ENCODE peak calls at places on chromosomes 13 and 19, in four cellular contexts. B, H, Y and F are unnamed samples.

GRCh38 chr13:49099513-49099877 is 120.6 kb upstream of the MLNR start:
- DNase-seq in Y (no peak), B (no peak), H (no peak), F (no peak)

GRCh38 chr13:42592915-42593718 is 19.2 kb downstream of the TNFSF11 start:
- DNase-seq in H (no peak), Y (no peak), B (no peak), F (no peak)

GRCh38 chr13:37473035-37473434 is 125.5 kb downstream of the POSTN start:
- DNase-seq in B (no peak), H (no peak), Y (no peak), F (no peak)

GRCh38 chr13:37326319-37326718 is 220.9 kb upstream of the CSNK1A1L start:
- DNase-seq in Y (no peak), H (no peak), B (no peak), F (peak)

GRCh38 chr13:23966691-23967615 is 69.7 kb upstream of the C1QTNF9B start:
- DNase-seq in H (no peak), Y (no peak), B (no peak), F (no peak)

GRCh38 chr19:48988286-48988685 is 4.8 kb downstream of the GYS1 start:
- DNase-seq in B (no peak), Y (no peak), H (no peak), F (no peak)

GRCh38 chr19:52464798-52465470 is 11.6 kb downstream of the ZNF578 start:
- DNase-seq in B (no peak), H (no peak), Y (no peak), F (no peak)

GRCh38 chr13:42873081-42873480 is 91.7 kb downstream of the FAM216B start:
- DNase-seq in B (no peak), Y (no peak), H (no peak), F (no peak)

GRCh38 chr13:98821372-98822237 is 69.1 kb upstream of the SLC15A1 start:
- DNase-seq in H (no peak), Y (no peak), B (peak), F (no peak)

GRCh38 chr13:62551588-62551987 is 1135.9 kb upstream of the PCDH20 start:
- DNase-seq in Y (no peak), B (no peak), H (no peak), F (no peak)

GRCh38 chr19:56837492-56837891 is 3.0 kb downstream of the PEG3 start:
- DNase-seq in B (peak), H (peak), Y (peak), F (no peak)

GRCh38 chr13:34577051-34577450 is 365.0 kb upstream of the NBEA start:
- DNase-seq in H (no peak), B (no peak), Y (no peak), F (no peak)

GRCh38 chr19:43738780-43739211 is 16.0 kb downstream of the SMG9 start:
- DNase-seq in Y (no peak), B (no peak), H (no peak), F (no peak)

GRCh38 chr19:37699057-37699456 is 20.5 kb downstream of the ZNF607 start:
- DNase-seq in Y (no peak), H (no peak), B (no peak), F (no peak)

GRCh38 chr19:49315111-49315510 is 9.9 kb downstream of the SLC6A16 start:
- DNase-seq in B (no peak), H (no peak), Y (no peak), F (no peak)

GRCh38 chr13:100234524-100235136 is 145.7 kb downstream of the PCCA start:
- DNase-seq in Y (no peak), B (no peak), H (no peak), F (peak)

GRCh38 chr19:1566392-1567115 is 1.6 kb downstream of the MEX3D start:
- DNase-seq in B (peak), Y (peak), H (peak), F (peak)

GRCh38 chr13:111479412-111479811 is 159.0 kb downstream of the TEX29 start:
- DNase-seq in H (no peak), B (no peak), Y (no peak), F (no peak)

GRCh38 chr13:23445794-23446193 is 12.3 kb upstream of the SACS start:
- DNase-seq in B (no peak), H (no peak), Y (no peak), F (no peak)

GRCh38 chr13:24692541-24692940 is 12.3 kb downstream of the ATP12A start:
- DNase-seq in Y (no peak), B (no peak), H (no peak), F (peak)

GRCh38 chr19:55688422-55689218 is 13.6 kb downstream of the EPN1 start:
- DNase-seq in B (no peak), H (no peak), Y (peak), F (no peak)

GRCh38 chr19:47239610-47240296 is 8.8 kb upstream of the BBC3 start:
- DNase-seq in Y (peak), H (peak), B (peak), F (no peak)

GRCh38 chr13:74287672-74288169 is 153.5 kb upstream of the KLF12 start:
- DNase-seq in H (peak), Y (peak), B (peak), F (no peak)

GRCh38 chr13:40275636-40276035 is 390.8 kb downstream of the FOXO1 start:
- DNase-seq in B (no peak), Y (no peak), H (no peak), F (peak)

GRCh38 chr19:57934820-57935665 is at the start of gene ZNF418:
- DNase-seq in B (peak), Y (peak), H (peak), F (peak)

GRCh38 chr13:114222461-114222968 is 12.2 kb upstream of the CDC16 start:
- DNase-seq in Y (no peak), B (no peak), H (no peak), F (no peak)

GRCh38 chr13:26168276-26168814 is 53.8 kb downstream of the RNF6 start:
- DNase-seq in Y (no peak), B (no peak), H (no peak), F (no peak)

GRCh38 chr13:61592489-61592888 is 176.8 kb upstream of the PCDH20 start:
- DNase-seq in H (no peak), B (no peak), Y (no peak), F (no peak)

GRCh38 chr19:36331353-36332228 is 47.4 kb downstream of the ZFP14 start:
- DNase-seq in Y (peak), B (peak), H (peak), F (peak)

GRCh38 chr19:48290923-48291700 is 21.2 kb downstream of the ZNF114 start:
- DNase-seq in H (peak), Y (peak), B (peak), F (no peak)

GRCh38 chr13:46170268-46170667 is 11.7 kb downstream of the LCP1 start:
- DNase-seq in B (no peak), Y (no peak), H (no peak), F (no peak)

GRCh38 chr19:11659612-11660011 is 62.3 kb downstream of the ZNF627 start:
- DNase-seq in H (no peak), Y (no peak), B (no peak), F (no peak)
- TF ChIP-seq CTCF in H (no peak), Y (peak), B (no peak), F (peak)

GRCh38 chr13:110138009-110138699 is 168.8 kb downstream of the COL4A1 start:
- DNase-seq in Y (no peak), B (peak), H (no peak), F (no peak)
- TF ChIP-seq CTCF in Y (no peak), B (no peak), H (no peak), F (peak)

DNA sequence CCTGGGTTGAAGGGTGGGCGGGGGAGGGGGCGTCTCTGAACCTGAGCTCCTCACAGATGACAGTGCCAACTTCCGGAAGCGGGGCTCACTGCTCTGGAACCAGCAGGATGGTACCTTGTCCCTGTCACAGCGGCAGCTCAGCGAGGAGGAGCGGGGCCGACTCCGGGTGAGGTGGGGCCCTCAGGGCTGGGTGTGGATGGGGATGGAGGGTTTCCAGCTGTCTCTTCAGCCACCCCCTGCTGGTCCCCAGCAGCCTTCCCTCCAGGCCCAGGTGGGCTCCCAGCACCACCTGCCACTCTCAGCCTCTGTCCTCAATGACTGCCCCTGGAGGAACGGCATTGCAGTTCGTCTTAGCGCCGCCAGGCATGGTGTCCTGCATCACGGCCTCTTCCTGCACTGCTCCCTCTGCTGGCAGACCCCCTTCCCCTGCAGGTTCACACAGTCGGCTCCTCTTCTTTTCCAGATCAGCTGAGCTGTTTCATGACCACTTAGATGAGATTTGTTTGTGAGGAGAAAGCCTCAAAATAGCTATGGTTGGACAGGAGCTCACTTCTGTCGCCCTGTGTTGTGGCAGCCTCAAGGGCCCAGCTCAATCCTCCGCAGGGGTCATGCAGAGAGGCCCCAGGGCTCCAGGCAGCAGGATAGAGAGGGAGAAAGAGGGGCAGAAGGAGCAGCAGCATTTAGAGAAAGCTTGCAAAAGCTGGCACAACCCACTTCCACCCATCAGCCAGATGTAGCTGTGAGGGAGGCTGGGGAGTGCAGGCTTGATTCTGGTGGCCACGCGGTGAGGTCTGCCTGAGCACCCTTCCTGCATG is 2.5 kb upstream of the GARIN5A start:
- DNase-seq in Y (peak), H (no peak), B (no peak), F (no peak)
- TF ChIP-seq CTCF in Y (peak), H (peak), B (no peak), F (peak)

GRCh38 chr13:72839831-72840426 is 58.0 kb downstream of the PIBF1 start:
- DNase-seq in B (no peak), Y (peak), H (no peak), F (peak)
- TF ChIP-seq CTCF in B (no peak), Y (peak), H (peak), F (peak)

DNA sequence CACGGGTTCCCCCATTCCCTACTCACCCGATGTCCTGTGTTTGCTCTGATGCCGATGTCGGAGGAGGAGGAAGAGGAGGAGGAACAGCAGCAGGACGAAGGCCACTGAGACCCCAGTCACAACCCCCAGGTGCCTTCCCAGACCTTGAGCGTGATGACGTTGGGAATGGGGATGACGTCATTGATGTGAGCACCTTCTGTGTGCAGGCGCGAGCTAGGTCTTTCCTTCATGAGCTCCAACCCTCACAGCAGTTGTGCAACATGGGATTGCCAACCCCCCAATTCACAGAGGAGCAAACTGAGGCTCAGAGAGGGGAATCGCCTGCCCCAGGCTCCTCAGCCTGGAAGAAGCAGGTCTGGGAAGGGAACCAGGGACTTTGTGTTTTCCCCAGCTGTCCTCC is 4.2 kb downstream of the LILRB5 start:
- DNase-seq in H (no peak), Y (no peak), B (no peak), F (no peak)
- TF ChIP-seq CTCF in H (no peak), Y (no peak), B (no peak), F (no peak)

GRCh38 chr19:28971513-28971912 is 241.4 kb downstream of the UQCRFS1 start:
- DNase-seq in H (no peak), B (no peak), Y (no peak), F (no peak)
- TF ChIP-seq CTCF in H (no peak), B (no peak), Y (no peak), F (no peak)

DNA sequence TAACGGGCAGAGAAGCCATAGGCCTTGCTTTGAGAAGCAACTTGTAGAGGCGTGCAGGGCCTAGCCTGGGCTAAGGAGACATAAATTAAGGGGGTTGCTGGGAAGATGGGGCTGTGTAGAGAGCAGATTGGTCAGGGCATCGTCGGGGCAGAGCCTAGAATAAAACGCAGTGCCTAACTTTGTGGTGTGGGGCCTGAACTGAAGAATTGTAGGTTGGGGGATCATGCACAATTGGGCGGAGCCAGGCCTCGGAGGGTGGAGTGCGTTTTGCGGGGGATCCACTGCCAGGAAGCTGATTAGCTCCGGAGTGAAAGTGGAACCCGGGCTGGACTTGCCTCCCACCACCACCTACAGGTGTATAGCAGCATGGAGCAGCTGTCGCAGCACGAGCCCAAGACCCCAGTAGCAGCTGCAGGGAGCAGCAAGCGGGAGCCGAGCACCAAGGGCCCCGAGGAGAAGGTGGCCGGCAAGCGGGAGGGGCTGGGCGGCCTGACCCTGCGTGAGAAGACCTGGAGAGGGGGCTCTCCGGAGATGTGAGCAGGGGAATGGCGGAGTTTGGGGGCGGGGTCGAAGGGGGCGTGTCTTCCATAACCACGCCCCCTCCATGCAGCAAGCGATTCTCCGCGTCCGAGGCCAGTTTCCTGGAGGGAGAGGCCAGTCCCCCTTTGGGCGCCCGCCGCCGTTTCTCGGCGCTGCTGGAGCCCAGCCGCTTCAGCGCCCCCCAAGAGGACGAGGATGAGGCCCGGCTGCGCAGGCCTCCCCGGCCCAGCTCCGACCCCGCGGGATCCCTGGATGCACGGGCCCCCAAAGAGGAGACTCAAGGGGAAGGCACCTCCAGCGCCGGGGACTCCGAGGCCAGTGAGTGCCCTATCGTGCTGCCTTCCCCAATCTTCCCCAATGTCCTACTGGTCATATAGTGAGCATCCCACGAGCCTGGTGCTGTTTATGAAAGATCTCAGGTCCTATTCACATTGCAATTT is 13.8 kb downstream of the DNASE2 start:
- DNase-seq in Y (no peak), H (no peak), B (no peak), F (no peak)
- TF ChIP-seq CTCF in Y (no peak), H (no peak), B (no peak), F (no peak)

DNA sequence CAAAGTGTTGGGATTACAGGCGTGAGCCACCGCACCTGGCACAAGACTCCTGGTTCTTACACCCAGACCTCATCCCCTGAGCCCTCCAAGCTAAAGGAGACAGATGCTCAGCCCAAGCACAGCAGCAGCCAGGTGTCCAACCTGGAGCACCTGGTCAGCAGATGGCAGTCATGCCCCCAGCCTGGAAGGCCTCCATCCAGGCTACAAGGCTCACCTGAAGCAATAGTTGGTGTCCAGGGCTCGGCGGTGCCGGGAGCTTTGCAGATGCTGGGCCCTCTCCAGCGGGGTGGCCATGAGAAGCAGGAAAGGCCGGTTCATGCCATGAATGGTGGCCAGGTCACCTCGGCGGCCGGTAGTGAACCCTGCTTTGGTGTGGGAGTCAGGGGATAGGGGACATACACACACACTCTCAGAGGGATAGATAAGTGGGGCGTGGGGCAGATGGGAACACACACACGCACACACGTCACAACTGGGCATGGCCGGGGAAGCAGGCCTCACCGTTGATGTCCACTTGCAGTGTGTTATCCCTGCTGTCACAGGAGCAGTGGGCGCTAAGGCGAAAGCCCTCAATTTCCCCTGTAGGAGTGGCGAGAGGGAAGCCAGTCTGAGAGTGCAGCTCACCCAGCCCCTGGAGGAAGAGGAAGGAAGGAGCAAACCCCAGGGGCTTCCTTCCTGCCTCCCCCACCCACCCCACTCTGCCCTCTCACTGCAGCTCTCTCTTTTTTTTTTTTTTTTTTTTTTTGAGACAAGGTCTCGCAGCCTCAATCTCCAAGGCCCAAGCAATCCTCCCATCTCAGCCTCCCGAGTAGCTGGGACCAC is 11.8 kb downstream of the TGFB1 start:
- DNase-seq in H (no peak), Y (no peak), B (no peak), F (no peak)
- TF ChIP-seq CTCF in H (no peak), Y (no peak), B (no peak), F (no peak)